ENCODE peak calls at places on chromosomes 6 and 20, in eight cellular contexts. J, E, H, B, R, G, L and V are unnamed samples. For H4K20me1, the result is how much of the 10 kb centered on the place peaks cover.

GRCh38 chr20:34407962-34408474 is 44.9 kb downstream of the ITCH start:
- DNase-seq in J (no peak), E (no peak), H (no peak), B (no peak), R (no peak), G (no peak), L (no peak), V (no peak)

GRCh38 chr6:16236648-16237199 is 1.7 kb upstream of the GMPR start:
- DNase-seq in J (no peak), E (peak), H (peak), B (peak), R (peak), G (peak), L (no peak), V (no peak)

GRCh38 chr6:158924499-158925455 is 75.2 kb downstream of the RSPH3 start:
- DNase-seq in J (peak), E (no peak), H (no peak), B (no peak), R (no peak), G (no peak), L (no peak), V (no peak)

GRCh38 chr6:26133730-26134129 is 46.5 kb downstream of the HFE start:
- DNase-seq in J (no peak), E (no peak), H (no peak), B (no peak), R (no peak), G (no peak), L (no peak), V (no peak)

GRCh38 chr6:53293691-53294090 is 55.1 kb downstream of the ELOVL5 start:
- DNase-seq in J (no peak), E (no peak), H (no peak), B (no peak), R (no peak), G (no peak), L (no peak), V (no peak)

GRCh38 chr6:39005774-39006173 is 42.8 kb upstream of the GLP1R start:
- DNase-seq in J (no peak), E (no peak), H (no peak), B (no peak), R (no peak), G (no peak), L (no peak), V (no peak)

GRCh38 chr20:62225820-62226635 is 6.0 kb upstream of the HRH3 start:
- DNase-seq in J (no peak), E (no peak), H (no peak), B (no peak), R (no peak), G (no peak), L (no peak), V (no peak)

GRCh38 chr20:48875233-48875913 is 46.1 kb upstream of the ARFGEF2 start:
- DNase-seq in J (no peak), E (no peak), H (no peak), B (no peak), R (no peak), G (no peak), L (no peak), V (no peak)

GRCh38 chr20:21513881-21514540 is at the start of gene NKX2-2:
- DNase-seq in J (peak), E (no peak), H (no peak), B (no peak), R (no peak), G (no peak), L (no peak), V (no peak)

GRCh38 chr6:135267085-135267484 is 86.0 kb downstream of the MYB start:
- DNase-seq in J (no peak), E (no peak), H (no peak), B (peak), R (no peak), G (no peak), L (no peak), V (peak)

GRCh38 chr6:167426074-167426473 is 101.2 kb downstream of the TTLL2 start:
- DNase-seq in J (no peak), E (no peak), H (no peak), B (no peak), R (no peak), G (no peak), L (no peak), V (no peak)

GRCh38 chr6:37897321-37897720 is 77.8 kb downstream of the ZFAND3 start:
- DNase-seq in J (peak), E (no peak), H (peak), B (no peak), R (peak), G (no peak), L (no peak), V (no peak)

GRCh38 chr6:65006788-65007187 is 700.2 kb downstream of the EYS start:
- DNase-seq in J (peak), E (no peak), H (no peak), B (no peak), R (no peak), G (no peak), L (no peak), V (no peak)

GRCh38 chr6:106927531-106928398 is 46.8 kb downstream of the CD24 start:
- DNase-seq in J (peak), E (peak), H (peak), B (peak), R (peak), G (peak), L (peak), V (peak)

GRCh38 chr6:35751594-35751993 is 14.8 kb downstream of the ARMC12 start:
- DNase-seq in J (no peak), E (no peak), H (no peak), B (no peak), R (no peak), G (no peak), L (no peak), V (no peak)

GRCh38 chr6:33966536-33966935 is 162.7 kb upstream of the MLN start:
- DNase-seq in J (no peak), E (no peak), H (no peak), B (no peak), R (no peak), G (no peak), L (no peak), V (no peak)

GRCh38 chr20:61744691-61745396 is 320.8 kb downstream of the TAF4 start:
- DNase-seq in J (no peak), E (peak), H (peak), B (no peak), R (no peak), G (no peak), L (no peak), V (peak)

GRCh38 chr20:47551240-47551639 is 49.6 kb downstream of the NCOA3 start:
- DNase-seq in J (no peak), E (no peak), H (no peak), B (no peak), R (no peak), G (no peak), L (no peak), V (no peak)

GRCh38 chr6:25863360-25863759 is 10.7 kb downstream of the SLC17A3 start:
- DNase-seq in J (no peak), E (no peak), H (no peak), B (no peak), R (no peak), G (no peak), L (no peak), V (no peak)

GRCh38 chr6:160116411-160116810 is 5.2 kb upstream of the SLC22A1 start:
- DNase-seq in J (no peak), E (no peak), H (no peak), B (no peak), R (no peak), G (no peak), L (no peak), V (no peak)

GRCh38 chr20:22227301-22227700 is 357.1 kb downstream of the FOXA2 start:
- DNase-seq in J (no peak), E (peak), H (no peak), B (no peak), R (no peak), G (no peak), L (no peak), V (no peak)

GRCh38 chr6:163228041-163228440 is 186.5 kb upstream of the QKI start:
- DNase-seq in J (no peak), E (no peak), H (no peak), B (no peak), R (no peak), G (no peak), L (no peak), V (no peak)

GRCh38 chr6:147759088-147759487 is 250.6 kb downstream of the SAMD5 start:
- DNase-seq in J (no peak), E (no peak), H (peak), B (no peak), R (no peak), G (no peak), L (no peak), V (no peak)

GRCh38 chr6:125797120-125797933 is 6.6 kb downstream of the NCOA7 start:
- DNase-seq in J (no peak), E (no peak), H (no peak), B (no peak), R (no peak), G (no peak), L (no peak), V (no peak)

GRCh38 chr20:13700761-13701160 is 62.0 kb upstream of the TASP1 start:
- DNase-seq in J (no peak), E (no peak), H (no peak), B (no peak), R (no peak), G (no peak), L (no peak), V (no peak)

GRCh38 chr6:106799008-106799952 is 169.9 kb downstream of the QRSL1 start:
- DNase-seq in J (no peak), E (peak), H (peak), B (peak), R (no peak), G (no peak), L (no peak), V (peak)

DNA sequence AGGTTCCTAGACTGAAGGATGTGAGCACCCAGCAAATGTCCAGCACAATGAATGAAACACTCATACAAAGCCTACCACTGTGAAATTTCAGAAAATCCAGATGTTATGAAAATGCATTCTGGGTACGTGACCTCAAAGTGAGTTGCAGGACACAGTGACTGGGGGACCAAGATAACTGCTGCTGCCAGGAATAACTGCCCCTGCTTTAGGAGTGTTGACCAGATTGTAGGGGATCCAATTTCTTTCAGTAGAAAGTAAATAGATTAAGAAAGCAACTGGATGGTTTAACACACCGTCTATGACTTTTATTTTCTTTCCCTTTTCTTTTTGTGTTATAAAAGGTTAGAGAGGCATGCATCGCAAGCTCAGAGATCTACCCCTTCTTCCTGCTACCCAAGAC is 29.5 kb downstream of the MYLK4 start:
- DNase-seq in J (no peak), E (no peak), H (no peak), B (no peak), R (no peak), G (no peak), L (no peak), V (no peak)
- H4K20me1 ChIP-seq in J (under half), E (under half), H (under half), B (under half), R (under half), G (under half), L (under half), V (under half)

GRCh38 chr20:1376007-1376406 is 16.8 kb downstream of the FKBP1A start:
- DNase-seq in J (no peak), E (no peak), H (no peak), B (no peak), R (no peak), G (no peak), L (no peak), V (no peak)
- H4K20me1 ChIP-seq in J (half or more), E (under half), H (half or more), B (under half), R (under half), G (under half), L (under half), V (half or more)

GRCh38 chr6:122458087-122458486 is 13.5 kb downstream of the SERINC1 start:
- DNase-seq in J (no peak), E (no peak), H (no peak), B (no peak), R (no peak), G (no peak), L (no peak), V (no peak)

GRCh38 chr6:122454673-122455072 is 16.9 kb downstream of the SERINC1 start:
- DNase-seq in J (no peak), E (no peak), H (no peak), B (no peak), R (no peak), G (no peak), L (no peak), V (no peak)

GRCh38 chr6:122461885-122462284 is 9.7 kb downstream of the SERINC1 start:
- DNase-seq in J (no peak), E (no peak), H (no peak), B (no peak), R (no peak), G (no peak), L (no peak), V (no peak)

DNA sequence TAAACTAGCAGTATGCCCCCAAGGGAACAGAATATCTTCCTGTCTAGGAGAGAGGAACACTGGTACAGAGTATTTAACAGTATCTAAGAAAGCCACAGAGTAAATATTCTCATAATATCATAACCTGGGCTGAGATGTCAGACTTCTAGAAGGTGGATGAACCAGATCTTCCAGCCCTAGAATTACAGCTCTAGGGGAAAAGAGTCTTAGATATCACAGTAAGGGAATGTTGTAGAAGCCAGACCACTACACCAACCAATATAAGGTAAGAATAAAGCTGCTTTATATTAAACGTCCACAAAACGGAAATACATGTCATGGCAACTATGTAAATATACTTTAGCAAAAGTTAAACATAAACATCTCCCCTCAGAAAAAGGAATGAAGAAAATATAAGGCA is 12.4 kb downstream of the SERINC1 start:
- DNase-seq in J (no peak), E (no peak), H (peak), B (no peak), R (no peak), G (no peak), L (no peak), V (no peak)
- H4K20me1 ChIP-seq in J (under half), E (half or more), H (half or more), B (under half), R (under half), G (under half), L (under half), V (half or more)

DNA sequence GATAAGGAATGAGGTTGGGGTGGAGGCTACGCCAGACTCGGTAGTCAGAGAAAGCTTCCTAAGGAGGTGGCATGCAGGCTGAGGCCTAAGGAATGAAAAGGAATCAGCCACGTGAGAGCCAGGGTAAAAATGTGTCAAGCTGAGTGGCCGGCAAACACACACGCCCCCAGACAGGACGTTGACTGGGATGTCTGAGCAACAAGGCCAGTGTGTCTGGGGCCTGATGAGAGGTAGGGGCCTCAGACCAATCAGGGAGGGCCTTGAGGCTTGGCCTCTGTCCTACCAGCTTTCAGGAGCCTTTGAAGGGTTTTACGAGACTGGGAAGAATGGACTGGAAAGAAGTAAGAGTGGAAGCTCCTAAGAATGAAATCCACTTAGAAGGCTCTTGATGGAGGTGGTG is 61.0 kb upstream of the PHACTR2 start:
- DNase-seq in J (no peak), E (no peak), H (no peak), B (no peak), R (no peak), G (no peak), L (no peak), V (no peak)
- H4K20me1 ChIP-seq in J (under half), E (under half), H (under half), B (under half), R (under half), G (under half), L (under half), V (under half)

GRCh38 chr6:4806308-4807190 is 30.3 kb downstream of the CDYL start:
- DNase-seq in J (no peak), E (no peak), H (no peak), B (no peak), R (no peak), G (no peak), L (no peak), V (no peak)

GRCh38 chr6:4813055-4813454 is 36.9 kb downstream of the CDYL start:
- DNase-seq in J (no peak), E (no peak), H (no peak), B (no peak), R (no peak), G (no peak), L (no peak), V (no peak)

GRCh38 chr6:4812068-4812467 is 35.9 kb downstream of the CDYL start:
- DNase-seq in J (no peak), E (peak), H (no peak), B (no peak), R (no peak), G (peak), L (no peak), V (no peak)

GRCh38 chr6:4808396-4808795 is 32.2 kb downstream of the CDYL start:
- DNase-seq in J (no peak), E (no peak), H (no peak), B (no peak), R (no peak), G (no peak), L (no peak), V (no peak)

GRCh38 chr6:4809999-4810918 is 34.1 kb downstream of the CDYL start:
- DNase-seq in J (no peak), E (peak), H (peak), B (no peak), R (no peak), G (peak), L (no peak), V (no peak)
- H4K20me1 ChIP-seq in J (half or more), E (under half), H (half or more), B (half or more), R (under half), G (under half), L (half or more), V (half or more)